ENCODE peak calls at places on chromosomes 13 and 19, in nine cellular contexts. W is Caco-2; C is left colon; H is NCI-H1092 treated with DMSO at 0.1 percent for 48 hours; Y is PC-9; Z is posterior cingulate gyrus; P is stimulated activated naive CD8-positive, alpha-beta T cell treated with anti-CD3 and anti-CD28 coated beads, Interleukin-15, Interleukin-2, amounts not matched to agents 100 U/mL and 50 U/mL, for 24 hours; L is kidney epithelial cell; O is cerebellum. Q is an unnamed sample.

GRCh38 chr19:18741566-18742121 is 49.5 kb downstream of the COMP start:
- DNase-seq in W (no peak), C (peak; percentile 82), H (peak; percentile 55), Y (peak; percentile 60), Z (no peak), P (no peak), L (no peak), O (no peak), Q (no peak)

GRCh38 chr13:100075700-100076587 is 12.9 kb upstream of the PCCA start:
- DNase-seq in W (no peak), C (no peak), H (no peak), Y (no peak), Z (no peak), P (no peak), L (no peak), O (no peak), Q (no peak)

GRCh38 chr19:30256510-30256850 is 115.7 kb upstream of the ZNF536 start:
- DNase-seq in W (no peak), C (no peak), H (no peak), Y (no peak), Z (no peak), P (no peak), L (no peak), O (no peak), Q (no peak)

GRCh38 chr13:94309997-94310842 is 169.3 kb downstream of the DCT start:
- DNase-seq in W (no peak), C (no peak), H (no peak), Y (no peak), Z (no peak), P (no peak), L (peak; percentile 37), O (no peak), Q (no peak)

GRCh38 chr19:48549380-48549779 is 2.6 kb upstream of the SULT2B1 start:
- DNase-seq in W (no peak), C (no peak), H (no peak), Y (no peak), Z (no peak), P (no peak), L (no peak), O (no peak), Q (no peak)

GRCh38 chr13:24127116-24127631 is 33.3 kb upstream of the SPATA13 start:
- DNase-seq in W (peak; percentile 83), C (peak; percentile 82), H (no peak), Y (peak; percentile 91), Z (no peak), P (peak; percentile 27), L (no peak), O (no peak), Q (peak; percentile 34)

GRCh38 chr13:110714798-110715394 is 1.4 kb downstream of the ING1 start:
- DNase-seq in W (peak; percentile 62), C (peak; percentile 67), H (peak; percentile 90), Y (no peak), Z (peak; percentile 88), P (peak; percentile 59), L (no peak), O (peak; percentile 40), Q (no peak)

GRCh38 chr13:25771641-25772478 is 280.0 kb downstream of the SHISA2 start:
- DNase-seq in W (no peak), C (no peak), H (no peak), Y (no peak), Z (no peak), P (no peak), L (no peak), O (no peak), Q (no peak)

GRCh38 chr13:43573787-43574562 is 212.8 kb downstream of the ENOX1 start:
- DNase-seq in W (no peak), C (no peak), H (no peak), Y (no peak), Z (no peak), P (no peak), L (no peak), O (no peak), Q (no peak)

GRCh38 chr19:40457048-40457447 is 8.5 kb downstream of the BLVRB start:
- DNase-seq in W (no peak), C (no peak), H (no peak), Y (no peak), Z (no peak), P (no peak), L (no peak), O (no peak), Q (no peak)